ENCODE peak calls at places on chromosome 4, in six cellular contexts. X is mesenchymal stem cell, N is IMR-90, Q is H9, G is trophoblast cell, P is neuronal stem cell. U is an unnamed sample.
A peak's percentile ranks its signal among the peaks of the same experiment; 100 is the strongest.

GRCh38 chr4:11741190-11741652 is 312.5 kb upstream of the HS3ST1 start:
- DNase-seq in X (peak; percentile 78), N (peak; percentile 62), Q (no peak), G (peak; percentile 72), P (no peak), U (peak; percentile 5)

GRCh38 chr4:8459867-8460453 is 19.4 kb downstream of the TRMT44 start:
- DNase-seq in X (no peak), N (no peak), Q (no peak), G (peak; percentile 98), P (no peak), U (no peak)

GRCh38 chr4:42487230-42487629 is 89.9 kb downstream of the SHISA3 start:
- DNase-seq in X (no peak), N (no peak), Q (no peak), G (no peak), P (no peak), U (no peak)

GRCh38 chr4:152328595-152328994 is 207.3 kb downstream of the FBXW7 start:
- DNase-seq in X (no peak), N (no peak), Q (no peak), G (peak; percentile 90), P (no peak), U (peak; percentile 43)

GRCh38 chr4:188372051-188372450 is 232.8 kb downstream of the TRIML1 start:
- DNase-seq in X (peak; percentile 8), N (peak; percentile 73), Q (no peak), G (no peak), P (no peak), U (no peak)

GRCh38 chr4:31085736-31086135 is 365.6 kb downstream of the PCDH7 start:
- DNase-seq in X (no peak), N (no peak), Q (no peak), G (no peak), P (no peak), U (no peak)

GRCh38 chr4:45350438-45350837 is 624.1 kb upstream of the GNPDA2 start:
- DNase-seq in X (peak; percentile 56), N (no peak), Q (no peak), G (no peak), P (no peak), U (no peak)

GRCh38 chr4:79049840-79050520 is 110.7 kb upstream of the PAQR3 start:
- DNase-seq in X (no peak), N (no peak), Q (no peak), G (no peak), P (no peak), U (no peak)

GRCh38 chr4:57136281-57136680 is 26.1 kb upstream of the IGFBP7 start:
- DNase-seq in X (no peak), N (peak; percentile 80), Q (no peak), G (no peak), P (no peak), U (no peak)

GRCh38 chr4:151801547-151802516 is 41.0 kb upstream of the GATB start:
- DNase-seq in X (peak; percentile 76), N (peak; percentile 44), Q (peak; percentile 59), G (peak; percentile 88), P (peak; percentile 12), U (peak; percentile 70)

GRCh38 chr4:127965803-127966175 is 583 bp downstream of the ABHD18 start:
- DNase-seq in X (peak; percentile 40), N (peak; percentile 20), Q (peak; percentile 75), G (peak; percentile 72), P (no peak), U (peak; percentile 80)

GRCh38 chr4:184028571-184028996 is 123.5 kb downstream of the STOX2 start:
- DNase-seq in X (no peak), N (no peak), Q (no peak), G (peak; percentile 25), P (no peak), U (no peak)

GRCh38 chr4:87128006-87128705 is 92.3 kb downstream of the KLHL8 start:
- DNase-seq in X (no peak), N (peak; percentile 26), Q (no peak), G (peak; percentile 55), P (no peak), U (no peak)

GRCh38 chr4:153792007-153792892 is 3.4 kb upstream of the SFRP2 start:
- DNase-seq in X (peak; percentile 82), N (no peak), Q (peak; percentile 94), G (no peak), P (peak; percentile 94), U (peak; percentile 97)
- H3K27me3 ChIP-seq in X (peaks cover 49% of the 10 kb centered on the region), N (peaks cover 57% of the 10 kb centered on the region), Q (no peaks in the 10 kb centered on the region), G (peaks cover 36% of the 10 kb centered on the region), P (no peaks in the 10 kb centered on the region), U (no peaks in the 10 kb centered on the region)

GRCh38 chr4:5198586-5198985 is 147.3 kb downstream of the STK32B start:
- DNase-seq in X (no peak), N (no peak), Q (no peak), G (no peak), P (no peak), U (no peak)
- H3K4ac ChIP-seq in X (no peak overlapping the region), N (no peak overlapping the region), Q (no peak overlapping the region), G (no peak overlapping the region), P (no peak overlapping the region), U (no peak overlapping the region)

DNA sequence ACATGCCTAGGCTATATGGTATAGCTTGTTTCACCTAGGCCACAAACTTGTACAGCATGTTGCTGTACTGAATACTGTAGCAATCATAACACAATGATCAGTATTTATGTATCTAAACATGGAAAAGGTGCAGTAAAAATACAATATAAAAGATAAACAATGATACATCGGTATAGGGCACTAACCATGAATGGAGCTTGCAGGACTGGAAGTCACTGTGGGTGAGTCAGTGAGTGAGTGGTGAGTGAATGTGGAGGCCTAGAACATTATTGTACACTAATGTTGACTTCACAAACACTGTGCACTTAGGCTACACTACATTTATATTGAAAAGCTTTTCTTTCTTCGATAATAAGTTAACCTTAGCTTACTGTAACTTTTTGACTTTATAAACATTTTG is 45.6 kb upstream of the ANK2 start:
- DNase-seq in X (no peak), N (no peak), Q (no peak), G (no peak), P (no peak), U (no peak)
- H3K27me3 ChIP-seq in X (no peaks in the 10 kb centered on the region), N (no peaks in the 10 kb centered on the region), Q (no peaks in the 10 kb centered on the region), G (no peaks in the 10 kb centered on the region), P (no peaks in the 10 kb centered on the region), U (no peaks in the 10 kb centered on the region)

GRCh38 chr4:139301143-139301820 is at the start of gene NAA15:
- DNase-seq in X (peak; percentile 98), N (peak; percentile 97), Q (peak; percentile 99), G (peak; percentile 99), P (peak; percentile 97), U (peak; percentile 99)
- H3K4ac ChIP-seq in X (peak within 1 kb of the TSS; percentile 62), N (peak within 1 kb of the TSS; percentile 91), Q (no peak within 1 kb of the TSS), G (peak within 1 kb of the TSS; percentile 96), P (peak within 1 kb of the TSS; percentile 7), U (peak within 1 kb of the TSS; percentile 87)

DNA sequence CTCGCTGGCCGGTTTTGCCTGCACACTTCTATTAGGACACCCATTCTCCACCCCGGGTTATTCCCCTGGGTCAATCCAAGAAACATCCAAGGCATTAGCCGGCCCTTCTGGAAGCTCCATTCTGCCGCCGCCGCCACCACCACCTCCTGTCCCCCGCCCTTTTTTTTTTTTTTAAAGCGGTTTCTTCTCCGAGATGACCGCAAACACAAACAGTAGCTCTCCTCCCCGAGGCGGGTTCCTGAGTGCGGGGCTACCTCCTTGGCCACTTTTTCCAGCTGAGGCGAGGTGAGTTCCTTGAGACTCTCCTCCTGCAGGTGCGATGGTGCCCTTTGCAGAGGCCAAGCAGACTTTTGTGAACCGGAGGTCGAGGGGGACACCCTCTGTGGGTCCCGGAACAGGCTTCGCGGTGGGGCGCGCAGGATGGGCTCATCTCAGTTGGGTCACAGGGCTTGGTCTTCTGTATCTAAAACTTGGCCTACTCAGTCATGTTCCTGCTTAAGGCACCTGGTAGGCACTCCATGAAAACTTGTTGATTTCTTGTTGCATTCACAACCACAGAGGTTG is 930 bp downstream of the NWD2 start:
- DNase-seq in X (no peak), N (no peak), Q (peak; percentile 44), G (no peak), P (peak; percentile 11), U (peak; percentile 37)
- H3K27me3 ChIP-seq in X (peaks cover 30% of the 10 kb centered on the region), N (no peaks in the 10 kb centered on the region), Q (peaks cover 37% of the 10 kb centered on the region), G (peaks cover 34% of the 10 kb centered on the region), P (peaks cover 66% of the 10 kb centered on the region), U (peaks cover 22% of the 10 kb centered on the region)

GRCh38 chr4:112374850-112375249 is 77.7 kb downstream of the ALPK1 start:
- DNase-seq in X (no peak), N (no peak), Q (no peak), G (no peak), P (no peak), U (no peak)

GRCh38 chr4:112370466-112370865 is 73.3 kb downstream of the ALPK1 start:
- DNase-seq in X (no peak), N (peak; percentile 8), Q (no peak), G (peak; percentile 2), P (no peak), U (no peak)

GRCh38 chr4:112377127-112377635 is 80.0 kb downstream of the ALPK1 start:
- DNase-seq in X (no peak), N (no peak), Q (no peak), G (no peak), P (no peak), U (no peak)

DNA sequence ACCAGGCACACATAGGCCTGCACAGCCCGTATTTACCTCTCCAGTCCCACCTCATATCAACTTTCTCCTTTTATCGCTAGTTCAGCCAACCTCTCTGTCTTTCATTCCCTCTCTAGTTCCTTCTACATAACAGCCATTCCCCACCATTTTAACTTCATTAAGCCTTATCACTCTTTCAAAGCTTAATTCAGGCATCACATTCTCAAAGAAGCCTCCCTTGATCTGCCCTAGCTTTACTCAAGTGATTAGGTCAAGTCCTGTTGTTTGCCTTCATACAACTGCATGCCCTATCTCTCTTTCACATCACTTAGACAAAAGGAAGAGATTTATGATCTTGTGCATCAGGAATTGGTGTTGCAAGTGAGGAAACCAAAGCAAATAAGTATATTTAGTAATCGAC is 74.2 kb downstream of the ALPK1 start:
- DNase-seq in X (no peak), N (no peak), Q (no peak), G (no peak), P (no peak), U (peak; percentile 45)
- H3K4ac ChIP-seq in X (no peak overlapping the region), N (no peak overlapping the region), Q (no peak overlapping the region), G (no peak overlapping the region), P (no peak overlapping the region), U (no peak overlapping the region)

GRCh38 chr4:40698733-40699132 is 51.0 kb upstream of the NSUN7 start:
- DNase-seq in X (no peak), N (no peak), Q (no peak), G (peak; percentile 67), P (no peak), U (no peak)

GRCh38 chr4:40688446-40689095 is 58.9 kb upstream of the RBM47 start:
- DNase-seq in X (no peak), N (no peak), Q (no peak), G (peak; percentile 73), P (no peak), U (no peak)

GRCh38 chr4:40699648-40700047 is 50.1 kb upstream of the NSUN7 start:
- DNase-seq in X (peak; percentile 35), N (peak; percentile 56), Q (no peak), G (no peak), P (no peak), U (no peak)

DNA sequence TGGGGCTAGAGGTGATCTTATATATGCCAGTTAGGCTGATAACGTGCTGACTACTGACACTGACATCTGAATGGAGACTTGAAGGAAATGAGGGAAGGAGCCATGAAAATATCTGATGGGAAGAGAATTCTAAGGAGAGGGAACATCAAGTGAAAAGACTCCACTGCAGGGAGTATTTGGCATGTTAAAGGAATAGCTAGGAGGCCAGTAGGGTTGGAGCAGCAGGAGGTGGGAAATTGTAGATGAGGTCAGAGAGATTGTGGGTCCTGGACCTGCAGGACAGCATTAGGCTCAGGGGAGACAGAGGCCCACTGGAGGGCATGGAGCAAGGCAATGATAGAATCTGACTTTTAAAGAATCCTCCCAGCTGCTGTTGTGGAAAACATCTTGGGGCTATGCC is 55.8 kb upstream of the NSUN7 start:
- DNase-seq in X (no peak), N (no peak), Q (no peak), G (peak; percentile 79), P (no peak), U (no peak)
- H3K27me3 ChIP-seq in X (peaks cover 4% of the 10 kb centered on the region), N (no peaks in the 10 kb centered on the region), Q (no peaks in the 10 kb centered on the region), G (no peaks in the 10 kb centered on the region), P (peaks cover 7% of the 10 kb centered on the region), U (no peaks in the 10 kb centered on the region)

U was measured in mesendoderm.